ENCODE peak calls at places on chromosomes 5 and 9, in seven cellular contexts. P, A, S, J, U, H and B are unnamed samples.

GRCh38 chr5:76351577-76351976 is 51.5 kb upstream of the IQGAP2 start:
- DNase-seq in S (no peak), A (no peak), J (no peak), H (no peak), U (peak; percentile 72), P (no peak), B (no peak)

GRCh38 chr9:114911167-114911821 is 19.1 kb downstream of the TNFSF8 start:
- DNase-seq in A (peak; percentile 89), U (no peak), P (peak; percentile 45), H (peak; percentile 37), J (no peak), S (no peak), B (no peak)

GRCh38 chr5:74316064-74316586 is 324.4 kb downstream of the ENC1 start:
- DNase-seq in J (no peak), H (no peak), A (peak; percentile 59), S (peak; percentile 89), P (peak; percentile 73), U (no peak), B (no peak)

GRCh38 chr9:137052998-137053943 is 590 bp downstream of the ENTPD2 start:
- DNase-seq in P (no peak), S (no peak), A (peak; percentile 65), J (no peak), U (no peak), H (no peak), B (no peak)

GRCh38 chr5:145715412-145715811 is 119.7 kb downstream of the PRELID2 start:
- DNase-seq in A (no peak), U (no peak), S (no peak), J (no peak), H (no peak), P (no peak), B (no peak)

GRCh38 chr9:18543406-18543965 is 69.5 kb downstream of the ADAMTSL1 start:
- DNase-seq in S (peak; percentile 18), A (no peak), H (no peak), U (no peak), J (no peak), P (peak; percentile 18), B (no peak)

GRCh38 chr5:143177263-143177994 is 226.1 kb downstream of the NR3C1 start:
- DNase-seq in H (no peak), U (no peak), A (peak; percentile 40), S (peak; percentile 98), J (no peak), P (peak; percentile 67), B (no peak)

GRCh38 chr5:112703866-112704820 is 33.5 kb upstream of the APC start:
- DNase-seq in H (no peak), U (no peak), P (no peak), S (no peak), A (peak; percentile 3), J (peak; percentile 59), B (no peak)

GRCh38 chr9:126217121-126217520 is 109.5 kb upstream of the MVB12B start:
- DNase-seq in A (no peak), S (no peak), H (no peak), J (no peak), U (no peak), P (no peak), B (no peak)

GRCh38 chr5:172434246-172434645 is 20.1 kb downstream of the SH3PXD2B start:
- DNase-seq in H (no peak), U (no peak), J (no peak), P (no peak), S (no peak), A (no peak), B (no peak)

GRCh38 chr5:64869419-64869818 is 100.7 kb downstream of the CWC27 start:
- DNase-seq in H (no peak), J (no peak), P (peak; percentile 1), U (no peak), S (peak; percentile 27), A (peak; percentile 46), B (no peak)

GRCh38 chr5:76771705-76772405 is 47.0 kb upstream of the F2RL1 start:
- DNase-seq in J (no peak), P (no peak), S (no peak), H (no peak), A (no peak), U (no peak), B (no peak)

GRCh38 chr5:125412051-125412560 is 665.7 kb upstream of the ZNF608 start:
- DNase-seq in J (no peak), A (peak; percentile 22), S (no peak), U (peak; percentile 32), P (no peak), H (peak; percentile 52), B (no peak)

GRCh38 chr5:80754900-80755299 is 100.1 kb upstream of the DHFR start:
- DNase-seq in U (no peak), A (peak; percentile 25), P (no peak), S (no peak), H (no peak), J (peak; percentile 13), B (no peak)

GRCh38 chr9:37324691-37325490 is 97.6 kb upstream of the GRHPR start:
- DNase-seq in A (peak; percentile 90), S (no peak), U (no peak), P (no peak), J (no peak), H (no peak), B (peak; percentile 30)

GRCh38 chr9:85658716-85659115 is 83.0 kb downstream of the AGTPBP1 start:
- DNase-seq in A (no peak), J (no peak), P (no peak), U (no peak), H (peak; percentile 86), S (no peak), B (no peak)

GRCh38 chr5:168413062-168413461 is 73.2 kb upstream of the RARS1 start:
- DNase-seq in J (no peak), S (no peak), U (no peak), H (no peak), A (no peak), P (no peak), B (no peak)

GRCh38 chr5:9761706-9762105 is 131.6 kb upstream of the TAS2R1 start:
- DNase-seq in H (no peak), J (no peak), P (no peak), S (no peak), U (no peak), A (no peak), B (no peak)

GRCh38 chr5:17619353-17619752 is 9.2 kb downstream of the TAF11L12 start:
- DNase-seq in U (no peak), J (no peak), S (no peak), P (no peak), A (no peak), H (no peak), B (no peak)

GRCh38 chr5:36029914-36030313 is 36.8 kb downstream of the UGT3A2 start:
- DNase-seq in U (no peak), J (no peak), P (no peak), H (peak; percentile 71), S (no peak), A (peak; percentile 6), B (peak; percentile 23)

GRCh38 chr5:106610041-106610440 is 1060.7 kb downstream of the EFNA5 start:
- DNase-seq in H (no peak), J (no peak), A (no peak), S (no peak), U (no peak), P (no peak), B (no peak)

GRCh38 chr5:126384985-126385384 is 38.2 kb upstream of the GRAMD2B start:
- DNase-seq in A (peak; percentile 69), J (no peak), H (no peak), S (no peak), P (peak; percentile 45), U (no peak), B (no peak)

GRCh38 chr5:173312821-173313220 is 15.4 kb downstream of the STC2 start:
- DNase-seq in J (no peak), S (no peak), U (no peak), H (no peak), P (no peak), A (no peak), B (no peak)

GRCh38 chr5:112733586-112733985 is 4.1 kb upstream of the APC start:
- DNase-seq in P (no peak), H (no peak), A (no peak), U (no peak), J (no peak), S (no peak), B (no peak)

GRCh38 chr5:103587185-103587748 is 24.7 kb upstream of the NUDT12 start:
- DNase-seq in A (peak; percentile 78), J (no peak), H (peak; percentile 48), U (no peak), P (peak; percentile 8), S (no peak), B (no peak)

GRCh38 chr9:2718698-2719033 is 1.4 kb downstream of the KCNV2 start:
- DNase-seq in H (no peak), U (no peak), P (no peak), S (no peak), A (no peak), J (no peak), B (no peak)

GRCh38 chr9:124834586-124834985 is 18.7 kb upstream of the WDR38 start:
- DNase-seq in U (no peak), J (no peak), P (no peak), A (peak; percentile 71), S (no peak), H (no peak), B (no peak)

GRCh38 chr9:120735415-120736126 is 21.3 kb upstream of the MEGF9 start:
- DNase-seq in A (no peak), S (peak; percentile 41), H (no peak), U (no peak), P (no peak), J (no peak), B (no peak)

GRCh38 chr5:114362197-114362976 is 517 bp downstream of the KCNN2 start:
- DNase-seq in U (peak; percentile 40), J (no peak), H (no peak), A (no peak), P (no peak), S (no peak), B (peak; percentile 45)

GRCh38 chr5:60636001-60636400 is 64.0 kb downstream of the DEPDC1B start:
- DNase-seq in A (no peak), U (no peak), J (no peak), H (no peak), S (no peak), P (no peak), B (no peak)

GRCh38 chr9:116471093-116471906 is 215.8 kb upstream of the TRIM32 start:
- DNase-seq in J (no peak), A (no peak), H (no peak), S (no peak), P (peak; percentile 26), U (no peak), B (no peak)